ENCODE peak calls at places on chromosome 10, in ten cellular contexts. P is NB4, Y is HCT116, L is stomach, F is transverse colon, R is lower leg skin, G is heart left ventricle, N is body of pancreas, M is ovary, K is testis. A is an unnamed sample.

GRCh38 chr10:126101744-126102143 is 205.4 kb downstream of the FANK1 start:
- DNase-seq in P (peak), K (no peak), Y (no peak), R (no peak), F (no peak), L (no peak), G (no peak), N (no peak), M (no peak), A (no peak)

GRCh38 chr10:29730461-29730860 is 95.7 kb upstream of the SVIL start:
- DNase-seq in K (no peak), F (no peak), P (no peak), N (no peak), R (no peak), M (no peak), Y (no peak), L (no peak), G (no peak), A (no peak)

GRCh38 chr10:60387531-60387930 is 2.1 kb downstream of the ANK3 start:
- DNase-seq in G (no peak), F (no peak), M (no peak), N (no peak), Y (no peak), L (no peak), R (no peak), P (no peak), K (no peak), A (no peak)

GRCh38 chr10:79139124-79139835 is 70.5 kb downstream of the ZMIZ1 start:
- DNase-seq in Y (no peak), P (no peak), G (peak), K (peak), F (peak), R (no peak), M (peak), L (no peak), N (peak), A (no peak)

GRCh38 chr10:103192089-103192450 is 1.0 kb downstream of the NT5C2 start:
- DNase-seq in G (no peak), P (no peak), N (no peak), K (peak), L (no peak), Y (no peak), R (no peak), F (peak), M (no peak), A (no peak)

GRCh38 chr10:77849039-77849664 is 77.4 kb downstream of the DLG5 start:
- DNase-seq in R (no peak), K (no peak), M (no peak), F (no peak), Y (no peak), N (no peak), G (no peak), P (peak), L (no peak), A (no peak)

GRCh38 chr10:72097448-72098300 is 9.3 kb upstream of the SPOCK2 start:
- DNase-seq in G (peak), F (no peak), R (no peak), Y (peak), P (no peak), N (peak), L (peak), M (no peak), K (peak), A (no peak)

GRCh38 chr10:728603-729002 is 39.1 kb upstream of the DIP2C start:
- DNase-seq in K (no peak), M (no peak), L (no peak), F (no peak), P (no peak), G (no peak), Y (no peak), N (no peak), R (no peak), A (no peak)

GRCh38 chr10:17059197-17059688 is 70.4 kb downstream of the CUBN start:
- DNase-seq in Y (no peak), F (no peak), K (no peak), N (no peak), L (no peak), R (no peak), P (no peak), M (no peak), G (no peak), A (no peak)

GRCh38 chr10:128324058-128324457 is 197.8 kb upstream of the MKI67 start:
- DNase-seq in N (peak), F (peak), P (peak), Y (no peak), K (peak), M (no peak), L (no peak), G (peak), R (peak), A (peak)

GRCh38 chr10:34107623-34108516 is 707.2 kb downstream of the PARD3 start:
- DNase-seq in G (no peak), F (no peak), N (no peak), L (no peak), P (no peak), K (no peak), Y (no peak), R (peak), M (no peak), A (no peak)

GRCh38 chr10:125231116-125231812 is 70.9 kb upstream of the CTBP2 start:
- DNase-seq in N (no peak), G (no peak), L (no peak), R (peak), M (no peak), P (no peak), F (no peak), K (no peak), Y (peak), A (no peak)

GRCh38 chr10:46263831-46264268 is 22.9 kb upstream of the ANTXRL start:
- DNase-seq in F (no peak), Y (no peak), K (no peak), G (no peak), M (no peak), L (peak), R (peak), N (no peak), P (no peak), A (no peak)

GRCh38 chr10:21194510-21194993 is 297.4 kb upstream of the NEBL start:
- DNase-seq in P (no peak), K (no peak), M (no peak), G (peak), R (no peak), N (peak), Y (peak), F (peak), L (peak), A (peak)

GRCh38 chr10:70920519-70920918 is 32.2 kb upstream of the PCBD1 start:
- DNase-seq in K (no peak), Y (no peak), L (peak), N (peak), G (no peak), M (no peak), R (no peak), P (no peak), F (peak), A (peak)

GRCh38 chr10:54665122-54665521 is 135.9 kb downstream of the PCDH15 start:
- DNase-seq in P (no peak), G (no peak), N (no peak), M (no peak), F (no peak), K (no peak), Y (no peak), R (no peak), L (no peak), A (no peak)

GRCh38 chr10:31758495-31758894 is 170.1 kb downstream of the ARHGAP12 start:
- DNase-seq in K (no peak), G (peak), Y (no peak), M (no peak), N (no peak), P (no peak), F (no peak), R (no peak), L (no peak), A (no peak)

GRCh38 chr10:79059859-79060379 is 8.8 kb upstream of the ZMIZ1 start:
- DNase-seq in R (peak), K (no peak), P (no peak), F (peak), L (peak), M (no peak), G (no peak), Y (no peak), N (peak), A (no peak)

GRCh38 chr10:112026438-112026837 is 157.1 kb downstream of the GPAM start:
- DNase-seq in M (no peak), L (no peak), K (no peak), N (no peak), F (no peak), R (no peak), G (no peak), P (no peak), Y (peak), A (no peak)
- TF ChIP-seq CTCF in M (no peak), L (no peak), K (no peak), N (no peak), F (no peak), R (no peak), G (no peak), P (no peak), Y (peak), A (no peak)

GRCh38 chr10:123390874-123391273 is 236.7 kb downstream of the BUB3 start:
- DNase-seq in M (no peak), L (no peak), P (no peak), F (no peak), N (no peak), R (no peak), K (no peak), G (no peak), Y (no peak), A (no peak)

GRCh38 chr10:123391275-123392028 is 237.2 kb downstream of the BUB3 start:
- DNase-seq in K (no peak), F (no peak), L (no peak), G (no peak), R (peak), Y (no peak), M (no peak), N (no peak), P (no peak), A (no peak)

GRCh38 chr10:123394382-123394781 is 240.2 kb downstream of the BUB3 start:
- DNase-seq in R (no peak), K (no peak), L (no peak), G (no peak), F (no peak), M (no peak), N (no peak), P (no peak), Y (no peak), A (no peak)

GRCh38 chr10:123390332-123390731 is 236.1 kb downstream of the BUB3 start:
- DNase-seq in N (no peak), M (no peak), G (no peak), P (no peak), K (no peak), Y (no peak), R (peak), F (no peak), L (no peak), A (no peak)

DNA sequence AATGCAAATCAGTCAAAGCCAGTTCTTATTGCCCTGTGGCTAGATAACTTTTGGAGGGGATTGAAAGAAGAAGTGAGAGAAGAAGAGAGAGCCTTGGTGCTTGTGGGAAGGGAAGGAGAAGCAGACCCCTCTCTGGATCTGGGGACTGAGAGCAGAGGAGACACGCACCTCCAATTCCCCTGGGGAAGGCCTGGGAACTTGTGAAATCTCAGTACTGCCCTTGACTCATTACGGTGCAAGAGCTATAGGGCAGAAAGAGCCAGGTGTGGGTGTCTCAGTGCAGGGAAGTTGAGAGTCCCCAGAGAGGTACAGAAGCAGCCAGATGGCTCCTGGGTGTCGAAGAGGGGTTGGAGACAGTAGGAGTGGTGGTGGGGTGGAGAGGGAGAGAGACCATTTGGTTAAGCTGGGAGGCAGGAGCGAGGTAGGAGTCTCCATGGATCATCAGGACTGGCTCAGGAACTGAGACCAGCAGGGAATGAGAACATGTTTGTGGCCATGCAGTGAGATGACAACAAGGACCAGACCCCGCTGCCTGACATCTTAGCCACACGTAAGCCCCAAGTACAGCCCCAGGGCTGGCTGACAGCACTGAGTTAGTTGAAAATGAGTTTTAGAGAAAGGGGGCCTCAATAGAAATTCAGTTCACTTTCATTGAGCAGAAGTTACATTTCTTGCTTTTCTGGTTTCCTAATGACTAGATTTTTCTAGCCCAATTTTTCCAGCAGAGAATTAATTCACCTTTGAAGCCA is 238.2 kb downstream of the BUB3 start:
- DNase-seq in Y (no peak), L (no peak), F (no peak), G (no peak), P (peak), N (no peak), R (no peak), K (no peak), M (no peak), A (no peak)
- TF ChIP-seq POLR2A in Y (no peak), L (no peak), F (no peak), G (no peak), P (no peak), N (no peak), R (no peak), K (no peak), M (no peak), A (no peak)

GRCh38 chr10:110010076-110011069 is 2.6 kb downstream of the ADD3 start:
- DNase-seq in R (no peak), P (peak), L (no peak), K (no peak), F (no peak), Y (no peak), G (no peak), M (no peak), N (no peak), A (no peak)
- H3K4me3 ChIP-seq in R (no peak), P (peak), L (peak), K (no peak), F (peak), Y (no peak), G (peak), M (no peak), N (no peak), A (no peak)

DNA sequence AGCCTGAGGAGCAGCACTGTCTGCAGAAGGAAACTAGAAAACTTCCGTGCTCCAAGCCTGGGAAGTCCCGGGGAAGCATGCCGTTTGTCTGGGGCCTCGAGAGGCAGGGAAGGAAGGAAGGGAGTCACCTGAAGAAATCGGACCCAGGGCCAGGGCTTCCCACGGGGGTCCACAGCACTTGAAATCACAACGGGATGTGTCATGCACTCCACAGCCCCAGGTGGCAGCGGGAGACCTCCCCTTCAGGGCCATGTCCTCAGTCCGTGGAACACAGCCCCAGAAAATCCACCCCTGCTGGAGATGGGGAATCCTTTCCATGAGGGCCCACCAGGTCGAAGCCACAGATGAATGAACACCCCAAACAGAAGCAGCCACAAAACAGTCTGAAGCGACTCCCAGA is 239.5 kb downstream of the MGMT start:
- DNase-seq in R (peak), P (no peak), N (no peak), F (no peak), M (no peak), L (no peak), K (no peak), G (no peak), Y (no peak), A (no peak)
- TF ChIP-seq CTCF in R (no peak), P (no peak), N (no peak), F (no peak), M (no peak), L (no peak), K (no peak), G (no peak), Y (no peak), A (no peak)

GRCh38 chr10:123393170-123393569 is 239.0 kb downstream of the BUB3 start:
- DNase-seq in Y (no peak), P (no peak), M (no peak), F (no peak), R (no peak), K (no peak), G (no peak), N (no peak), L (no peak), A (no peak)
- TF ChIP-seq POLR2A in Y (no peak), P (no peak), M (no peak), F (no peak), R (no peak), K (no peak), G (no peak), N (no peak), L (no peak), A (no peak)

DNA sequence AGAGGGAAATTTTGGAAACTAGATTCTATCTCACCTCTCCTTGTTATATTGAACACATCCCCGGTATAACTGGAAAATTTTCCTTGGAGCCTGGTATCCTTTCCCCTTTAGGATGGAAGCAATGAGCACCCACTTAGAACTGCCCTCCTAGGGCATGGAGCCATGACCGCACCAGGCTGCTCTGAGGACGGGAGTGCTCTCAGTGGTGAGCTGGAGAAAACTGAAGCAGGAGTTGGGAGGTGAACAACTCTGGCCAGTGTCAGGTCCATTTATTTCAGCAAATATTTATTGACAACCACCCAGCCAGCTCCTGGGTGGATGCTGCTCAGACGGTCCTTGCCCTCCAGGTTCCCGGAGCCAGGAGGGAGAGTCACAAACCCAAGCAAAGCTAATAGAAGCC is 278.1 kb downstream of the WDR11 start:
- DNase-seq in F (no peak), M (no peak), L (no peak), N (no peak), P (no peak), G (no peak), K (no peak), R (no peak), Y (no peak), A (peak)
- H3K4me3 ChIP-seq in F (no peak), M (no peak), L (no peak), N (no peak), P (no peak), G (no peak), K (no peak), R (no peak), Y (no peak), A (no peak)

DNA sequence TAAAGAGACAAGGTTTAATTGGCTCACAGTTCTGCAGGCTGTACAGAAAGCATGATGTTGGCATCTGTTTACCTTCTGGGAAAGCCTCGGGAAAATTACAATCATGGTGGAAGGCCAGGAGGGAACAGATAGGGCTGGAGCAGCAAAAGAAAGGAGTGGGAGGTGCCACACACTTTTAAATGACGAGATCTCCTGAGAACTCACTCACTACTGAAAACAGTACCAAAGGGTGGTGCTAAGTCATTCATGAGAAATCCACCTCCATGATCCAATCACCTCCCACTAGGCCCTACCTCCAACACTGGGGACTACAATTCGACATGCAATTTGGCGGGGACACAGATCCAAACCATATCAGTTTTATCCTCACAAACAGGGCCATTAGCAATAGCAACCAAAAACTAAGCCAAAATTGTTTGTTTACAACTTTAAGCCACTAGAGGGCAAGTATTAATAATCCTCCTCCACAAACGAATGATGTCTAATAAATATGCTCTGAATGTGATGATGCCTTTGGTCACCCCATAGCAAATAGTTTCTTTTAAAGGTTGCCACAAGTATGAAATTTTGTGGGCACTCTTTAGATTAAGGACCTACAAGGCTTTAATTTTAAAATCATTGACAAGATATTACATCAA is 129.2 kb upstream of the NRBF2 start:
- DNase-seq in K (no peak), N (no peak), Y (peak), M (no peak), R (no peak), P (no peak), F (no peak), G (no peak), L (no peak), A (no peak)
- TF ChIP-seq CTCF in K (peak), N (no peak), Y (peak), M (no peak), R (no peak), P (no peak), F (peak), G (no peak), L (no peak), A (no peak)

GRCh38 chr10:6185039-6185716 is 17.6 kb upstream of the PFKFB3 start:
- DNase-seq in R (no peak), Y (no peak), L (no peak), K (peak), P (no peak), N (no peak), M (peak), F (no peak), G (peak), A (no peak)

GRCh38 chr10:6181249-6181648 is 21.5 kb upstream of the PFKFB3 start:
- DNase-seq in G (peak), N (no peak), L (no peak), F (no peak), K (no peak), P (no peak), R (no peak), Y (no peak), M (no peak), A (no peak)

GRCh38 chr10:6180480-6181110 is 22.1 kb upstream of the PFKFB3 start:
- DNase-seq in N (no peak), P (no peak), G (no peak), F (no peak), Y (no peak), K (no peak), L (no peak), M (no peak), R (no peak), A (no peak)

GRCh38 chr10:6179078-6179477 is 23.7 kb upstream of the PFKFB3 start:
- DNase-seq in M (no peak), F (no peak), K (no peak), L (no peak), P (no peak), Y (no peak), N (no peak), G (no peak), R (no peak), A (no peak)

GRCh38 chr10:6182454-6183098 is 20.2 kb upstream of the PFKFB3 start:
- DNase-seq in R (no peak), Y (no peak), F (no peak), M (no peak), K (peak), N (no peak), G (peak), L (no peak), P (no peak), A (no peak)
- TF ChIP-seq POLR2A in R (no peak), Y (no peak), F (no peak), M (no peak), K (no peak), N (no peak), G (no peak), L (no peak), P (no peak), A (no peak)

DNA sequence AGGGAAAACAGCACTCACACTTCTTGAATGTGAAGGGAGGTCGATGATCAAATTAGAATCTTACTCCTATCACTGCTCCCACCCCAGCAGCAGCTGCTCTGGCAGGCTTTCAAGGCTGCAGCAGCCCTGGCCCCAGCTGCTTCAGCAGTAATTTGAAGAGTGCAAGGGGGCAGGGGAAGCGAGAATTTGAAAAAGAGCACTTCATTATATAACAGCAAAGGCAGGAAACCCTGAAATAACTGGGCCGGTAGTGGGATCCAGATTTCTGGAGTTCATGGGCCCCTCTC is 44.9 kb downstream of the MYPN start:
- DNase-seq in M (peak), K (peak), Y (no peak), F (no peak), R (no peak), L (no peak), N (peak), G (peak), P (no peak), A (peak)
- H3K4me3 ChIP-seq in M (no peak), K (no peak), Y (no peak), F (no peak), R (no peak), L (no peak), N (no peak), G (no peak), P (no peak), A (no peak)